ENCODE peak calls at places on chromosomes 7 and 10, in six cellular contexts. One of them, this sample, is unnamed.

GRCh38 chr10:86962136-86962980 is 4.0 kb downstream of the SNCG start:
- DNase-seq in activated T-helper 1 cell treated with Interleukin-2 at 50 U/mL for 16 hours: no peak
- DNase-seq in CD4-positive, alpha-beta memory T cell: no peak
- DNase-seq in activated naive CD8-positive, alpha-beta T cell treated with anti-CD3 and anti-CD28 coated beads, Interleukin-2, amount 50 U/mL, for 24 hours: no peak
- DNase-seq in SK-N-DZ: no peak
- DNase-seq in NCI-H345: no peak
- DNase-seq in this sample: no peak

GRCh38 chr7:48962821-48963505 is 38.6 kb downstream of the CDC14C start:
- DNase-seq in NCI-H345: peak
- DNase-seq in activated naive CD8-positive, alpha-beta T cell treated with anti-CD3 and anti-CD28 coated beads, Interleukin-2, amount 50 U/mL, for 24 hours: no peak
- DNase-seq in SK-N-DZ: no peak
- DNase-seq in CD4-positive, alpha-beta memory T cell: no peak
- DNase-seq in activated T-helper 1 cell treated with Interleukin-2 at 50 U/mL for 16 hours: no peak
- DNase-seq in this sample: peak

GRCh38 chr7:29287366-29287765 is 92.8 kb downstream of the CHN2 start:
- DNase-seq in SK-N-DZ: no peak
- DNase-seq in activated T-helper 1 cell treated with Interleukin-2 at 50 U/mL for 16 hours: no peak
- DNase-seq in CD4-positive, alpha-beta memory T cell: no peak
- DNase-seq in activated naive CD8-positive, alpha-beta T cell treated with anti-CD3 and anti-CD28 coated beads, Interleukin-2, amount 50 U/mL, for 24 hours: no peak
- DNase-seq in NCI-H345: no peak
- DNase-seq in this sample: peak

GRCh38 chr10:89555688-89556445 is 20.5 kb upstream of the SLC16A12 start:
- DNase-seq in NCI-H345: no peak
- DNase-seq in SK-N-DZ: no peak
- DNase-seq in CD4-positive, alpha-beta memory T cell: no peak
- DNase-seq in activated naive CD8-positive, alpha-beta T cell treated with anti-CD3 and anti-CD28 coated beads, Interleukin-2, amount 50 U/mL, for 24 hours: no peak
- DNase-seq in activated T-helper 1 cell treated with Interleukin-2 at 50 U/mL for 16 hours: no peak
- DNase-seq in this sample: peak

GRCh38 chr10:75019360-75019759 is 92.1 kb upstream of the SAMD8 start:
- DNase-seq in activated T-helper 1 cell treated with Interleukin-2 at 50 U/mL for 16 hours: no peak
- DNase-seq in NCI-H345: peak
- DNase-seq in activated naive CD8-positive, alpha-beta T cell treated with anti-CD3 and anti-CD28 coated beads, Interleukin-2, amount 50 U/mL, for 24 hours: no peak
- DNase-seq in SK-N-DZ: no peak
- DNase-seq in CD4-positive, alpha-beta memory T cell: no peak
- DNase-seq in this sample: peak

GRCh38 chr10:5645375-5645774 is 21.0 kb downstream of the ASB13 start:
- DNase-seq in activated naive CD8-positive, alpha-beta T cell treated with anti-CD3 and anti-CD28 coated beads, Interleukin-2, amount 50 U/mL, for 24 hours: no peak
- DNase-seq in SK-N-DZ: no peak
- DNase-seq in CD4-positive, alpha-beta memory T cell: no peak
- DNase-seq in NCI-H345: no peak
- DNase-seq in activated T-helper 1 cell treated with Interleukin-2 at 50 U/mL for 16 hours: no peak
- DNase-seq in this sample: no peak

GRCh38 chr7:152419473-152420429 is 16.1 kb downstream of the KMT2C start:
- DNase-seq in SK-N-DZ: no peak
- DNase-seq in activated T-helper 1 cell treated with Interleukin-2 at 50 U/mL for 16 hours: no peak
- DNase-seq in NCI-H345: no peak
- DNase-seq in CD4-positive, alpha-beta memory T cell: no peak
- DNase-seq in activated naive CD8-positive, alpha-beta T cell treated with anti-CD3 and anti-CD28 coated beads, Interleukin-2, amount 50 U/mL, for 24 hours: no peak
- DNase-seq in this sample: no peak

GRCh38 chr7:64558781-64559180 is 4.1 kb downstream of the ZNF680 start:
- DNase-seq in CD4-positive, alpha-beta memory T cell: no peak
- DNase-seq in activated T-helper 1 cell treated with Interleukin-2 at 50 U/mL for 16 hours: no peak
- DNase-seq in activated naive CD8-positive, alpha-beta T cell treated with anti-CD3 and anti-CD28 coated beads, Interleukin-2, amount 50 U/mL, for 24 hours: no peak
- DNase-seq in SK-N-DZ: no peak
- DNase-seq in NCI-H345: no peak
- DNase-seq in this sample: peak

GRCh38 chr10:34437897-34438296 is 377.2 kb downstream of the PARD3 start:
- DNase-seq in CD4-positive, alpha-beta memory T cell: no peak
- DNase-seq in NCI-H345: no peak
- DNase-seq in SK-N-DZ: no peak
- DNase-seq in activated naive CD8-positive, alpha-beta T cell treated with anti-CD3 and anti-CD28 coated beads, Interleukin-2, amount 50 U/mL, for 24 hours: no peak
- DNase-seq in activated T-helper 1 cell treated with Interleukin-2 at 50 U/mL for 16 hours: no peak
- DNase-seq in this sample: no peak

GRCh38 chr7:28093617-28094232 is 86.9 kb downstream of the JAZF1 start:
- DNase-seq in CD4-positive, alpha-beta memory T cell: peak
- DNase-seq in activated T-helper 1 cell treated with Interleukin-2 at 50 U/mL for 16 hours: no peak
- DNase-seq in activated naive CD8-positive, alpha-beta T cell treated with anti-CD3 and anti-CD28 coated beads, Interleukin-2, amount 50 U/mL, for 24 hours: peak
- DNase-seq in SK-N-DZ: peak
- DNase-seq in NCI-H345: peak
- DNase-seq in this sample: peak

GRCh38 chr10:77675347-77675746 is 37.7 kb upstream of the KCNMA1 start:
- DNase-seq in activated T-helper 1 cell treated with Interleukin-2 at 50 U/mL for 16 hours: no peak
- DNase-seq in NCI-H345: no peak
- DNase-seq in CD4-positive, alpha-beta memory T cell: no peak
- DNase-seq in activated naive CD8-positive, alpha-beta T cell treated with anti-CD3 and anti-CD28 coated beads, Interleukin-2, amount 50 U/mL, for 24 hours: no peak
- DNase-seq in SK-N-DZ: no peak
- DNase-seq in this sample: no peak

GRCh38 chr7:30312186-30312585 is 27.8 kb downstream of the ZNRF2 start:
- DNase-seq in activated naive CD8-positive, alpha-beta T cell treated with anti-CD3 and anti-CD28 coated beads, Interleukin-2, amount 50 U/mL, for 24 hours: no peak
- DNase-seq in NCI-H345: no peak
- DNase-seq in activated T-helper 1 cell treated with Interleukin-2 at 50 U/mL for 16 hours: no peak
- DNase-seq in CD4-positive, alpha-beta memory T cell: no peak
- DNase-seq in SK-N-DZ: no peak
- DNase-seq in this sample: no peak

GRCh38 chr7:73606801-73607691 is 17.3 kb downstream of the MLXIPL start:
- DNase-seq in SK-N-DZ: peak
- DNase-seq in activated T-helper 1 cell treated with Interleukin-2 at 50 U/mL for 16 hours: peak
- DNase-seq in NCI-H345: peak
- DNase-seq in CD4-positive, alpha-beta memory T cell: peak
- DNase-seq in activated naive CD8-positive, alpha-beta T cell treated with anti-CD3 and anti-CD28 coated beads, Interleukin-2, amount 50 U/mL, for 24 hours: peak
- DNase-seq in this sample: peak

GRCh38 chr7:122412886-122413285 is 108.3 kb upstream of the FEZF1 start:
- DNase-seq in NCI-H345: no peak
- DNase-seq in SK-N-DZ: no peak
- DNase-seq in activated naive CD8-positive, alpha-beta T cell treated with anti-CD3 and anti-CD28 coated beads, Interleukin-2, amount 50 U/mL, for 24 hours: no peak
- DNase-seq in activated T-helper 1 cell treated with Interleukin-2 at 50 U/mL for 16 hours: no peak
- DNase-seq in CD4-positive, alpha-beta memory T cell: no peak
- DNase-seq in this sample: peak

GRCh38 chr7:7201583-7202374 is 19.4 kb downstream of the C1GALT1 start:
- DNase-seq in activated naive CD8-positive, alpha-beta T cell treated with anti-CD3 and anti-CD28 coated beads, Interleukin-2, amount 50 U/mL, for 24 hours: peak
- DNase-seq in activated T-helper 1 cell treated with Interleukin-2 at 50 U/mL for 16 hours: peak
- DNase-seq in SK-N-DZ: no peak
- DNase-seq in CD4-positive, alpha-beta memory T cell: peak
- DNase-seq in NCI-H345: peak
- DNase-seq in this sample: no peak

GRCh38 chr10:12730809-12731519 is 270.5 kb downstream of the CCDC3 start:
- DNase-seq in NCI-H345: no peak
- DNase-seq in activated naive CD8-positive, alpha-beta T cell treated with anti-CD3 and anti-CD28 coated beads, Interleukin-2, amount 50 U/mL, for 24 hours: no peak
- DNase-seq in SK-N-DZ: no peak
- DNase-seq in activated T-helper 1 cell treated with Interleukin-2 at 50 U/mL for 16 hours: no peak
- DNase-seq in CD4-positive, alpha-beta memory T cell: no peak
- DNase-seq in this sample: no peak

GRCh38 chr7:136062625-136063336 is 85.6 kb upstream of the MTPN start:
- DNase-seq in activated T-helper 1 cell treated with Interleukin-2 at 50 U/mL for 16 hours: no peak
- DNase-seq in NCI-H345: peak
- DNase-seq in SK-N-DZ: peak
- DNase-seq in activated naive CD8-positive, alpha-beta T cell treated with anti-CD3 and anti-CD28 coated beads, Interleukin-2, amount 50 U/mL, for 24 hours: no peak
- DNase-seq in CD4-positive, alpha-beta memory T cell: no peak
- DNase-seq in this sample: no peak

GRCh38 chr10:61871487-61871886 is 30.0 kb upstream of the ARID5B start:
- DNase-seq in NCI-H345: no peak
- DNase-seq in activated T-helper 1 cell treated with Interleukin-2 at 50 U/mL for 16 hours: no peak
- DNase-seq in activated naive CD8-positive, alpha-beta T cell treated with anti-CD3 and anti-CD28 coated beads, Interleukin-2, amount 50 U/mL, for 24 hours: no peak
- DNase-seq in SK-N-DZ: no peak
- DNase-seq in CD4-positive, alpha-beta memory T cell: no peak
- DNase-seq in this sample: no peak

GRCh38 chr7:94276797-94277196 is 117.9 kb upstream of the COL1A2 start:
- DNase-seq in CD4-positive, alpha-beta memory T cell: no peak
- DNase-seq in NCI-H345: peak
- DNase-seq in activated T-helper 1 cell treated with Interleukin-2 at 50 U/mL for 16 hours: no peak
- DNase-seq in SK-N-DZ: peak
- DNase-seq in activated naive CD8-positive, alpha-beta T cell treated with anti-CD3 and anti-CD28 coated beads, Interleukin-2, amount 50 U/mL, for 24 hours: no peak
- DNase-seq in this sample: peak

GRCh38 chr10:76509501-76509900 is 1078.1 kb downstream of the LRMDA start:
- DNase-seq in activated naive CD8-positive, alpha-beta T cell treated with anti-CD3 and anti-CD28 coated beads, Interleukin-2, amount 50 U/mL, for 24 hours: no peak
- DNase-seq in SK-N-DZ: no peak
- DNase-seq in NCI-H345: no peak
- DNase-seq in activated T-helper 1 cell treated with Interleukin-2 at 50 U/mL for 16 hours: no peak
- DNase-seq in CD4-positive, alpha-beta memory T cell: no peak
- DNase-seq in this sample: no peak

GRCh38 chr7:132755538-132756481 is 179.5 kb upstream of the PLXNA4 start:
- DNase-seq in activated T-helper 1 cell treated with Interleukin-2 at 50 U/mL for 16 hours: no peak
- DNase-seq in activated naive CD8-positive, alpha-beta T cell treated with anti-CD3 and anti-CD28 coated beads, Interleukin-2, amount 50 U/mL, for 24 hours: no peak
- DNase-seq in CD4-positive, alpha-beta memory T cell: no peak
- DNase-seq in NCI-H345: no peak
- DNase-seq in SK-N-DZ: peak
- DNase-seq in this sample: peak